ENCODE peak calls at places on chromosomes 13 and 19, in seven cellular contexts. V is adrenal gland, L is neuronal stem cell, E is mucosa of descending colon, F is spleen, P is hepatocyte, X is uterus. W is an unnamed sample. For H3K36me3 and H3K4me1, the result is how much of the 10 kb centered on the place peaks cover.

GRCh38 chr13:21871919-21872318 is 201.0 kb downstream of the FGF9 start:
- DNase-seq in X (no peak), V (no peak), L (no peak), F (no peak), E (no peak), P (no peak), W (no peak)

GRCh38 chr13:20258208-20258962 is 26.3 kb upstream of the GJB6 start:
- DNase-seq in P (no peak), V (no peak), L (no peak), F (no peak), E (no peak), X (no peak), W (peak)

GRCh38 chr19:39937094-39937493 is 2.7 kb upstream of the FCGBP start:
- DNase-seq in P (no peak), F (no peak), E (no peak), L (no peak), V (no peak), X (no peak), W (no peak)

GRCh38 chr19:58001895-58002369 is 688 bp downstream of the ZNF606 start:
- DNase-seq in V (peak), L (no peak), E (no peak), F (no peak), P (no peak), X (no peak), W (peak)

GRCh38 chr13:51959773-51960172 is 51.5 kb downstream of the ATP7B start:
- DNase-seq in F (no peak), P (peak), V (no peak), X (no peak), L (no peak), E (peak), W (no peak)

GRCh38 chr13:52348081-52348480 is 57.9 kb downstream of the THSD1 start:
- DNase-seq in E (no peak), X (no peak), F (no peak), P (no peak), V (no peak), L (no peak), W (no peak)

GRCh38 chr13:93724187-93724586 is 497.6 kb downstream of the GPC6 start:
- DNase-seq in X (no peak), F (no peak), V (no peak), E (no peak), P (no peak), L (no peak), W (no peak)

GRCh38 chr19:55251296-55252081 is 7.3 kb downstream of the PPP6R1 start:
- DNase-seq in L (no peak), E (no peak), F (peak), P (no peak), X (no peak), V (no peak), W (peak)

GRCh38 chr19:18428837-18429674 is 8.9 kb downstream of the ISYNA1 start:
- DNase-seq in P (peak), X (peak), E (peak), L (peak), F (peak), V (peak), W (peak)

GRCh38 chr13:114099191-114099590 is 33.2 kb downstream of the RASA3 start:
- DNase-seq in E (peak), L (no peak), F (peak), V (peak), X (peak), P (peak), W (peak)

GRCh38 chr19:16025108-16026101 is 50.9 kb upstream of the TPM4 start:
- DNase-seq in X (no peak), L (no peak), V (peak), E (no peak), F (peak), P (peak), W (no peak)

GRCh38 chr19:49142866-49143335 is 12.3 kb downstream of the HRC start:
- DNase-seq in E (peak), V (peak), X (peak), F (peak), L (peak), P (peak), W (peak)

GRCh38 chr19:13684021-13684420 is 80.3 kb upstream of the MRI1 start:
- DNase-seq in E (no peak), F (no peak), L (no peak), X (no peak), V (no peak), P (no peak), W (no peak)

GRCh38 chr19:17081672-17082630 is 6.4 kb downstream of the MYO9B start:
- DNase-seq in P (no peak), L (no peak), E (no peak), F (peak), V (no peak), X (no peak), W (no peak)

GRCh38 chr13:112453207-112453829 is 77.2 kb downstream of the SPACA7 start:
- DNase-seq in P (no peak), V (peak), E (no peak), X (no peak), F (peak), L (no peak), W (no peak)

GRCh38 chr19:35717665-35718344 is at the start of gene KMT2B:
- DNase-seq in P (peak), E (no peak), V (no peak), X (peak), F (no peak), L (no peak), W (no peak)

GRCh38 chr13:98476106-98476505 is 100.8 kb downstream of the STK24 start:
- DNase-seq in E (no peak), V (no peak), F (no peak), P (no peak), L (no peak), X (no peak), W (no peak)

GRCh38 chr19:7417671-7418324 is 69.1 kb downstream of the ARHGEF18 start:
- DNase-seq in E (no peak), X (no peak), F (no peak), P (peak), V (no peak), L (no peak), W (no peak)

GRCh38 chr19:33797821-33798633 is 1.4 kb downstream of the KCTD15 start:
- DNase-seq in P (peak), F (no peak), X (peak), E (peak), V (no peak), L (peak), W (peak)

GRCh38 chr13:68509734-68510621 is 1279.8 kb upstream of the PCDH9 start:
- DNase-seq in F (no peak), V (no peak), E (no peak), P (no peak), X (no peak), L (no peak), W (no peak)

GRCh38 chr19:18861235-18861634 is 29.5 kb downstream of the UPF1 start:
- DNase-seq in P (no peak), X (no peak), V (no peak), F (peak), L (no peak), E (no peak), W (no peak)

GRCh38 chr13:24274452-24274971 is 34.9 kb upstream of the C1QTNF9 start:
- DNase-seq in V (peak), F (peak), E (no peak), X (no peak), L (no peak), P (no peak), W (no peak)

GRCh38 chr19:35346193-35347052 is 1.3 kb upstream of the FFAR1 start:
- DNase-seq in L (no peak), E (peak), X (no peak), P (no peak), V (peak), F (peak), W (no peak)

GRCh38 chr19:58086825-58087710 is 11.0 kb downstream of the ZSCAN18 start:
- DNase-seq in V (no peak), E (no peak), X (no peak), F (no peak), P (no peak), L (no peak), W (no peak)

GRCh38 chr13:113022391-113023216 is 53.6 kb downstream of the MCF2L start:
- DNase-seq in L (peak), F (no peak), X (no peak), E (no peak), V (no peak), P (peak), W (no peak)

GRCh38 chr13:65593298-65593874 is 1636.8 kb downstream of the PCDH9 start:
- DNase-seq in P (no peak), V (no peak), L (no peak), F (no peak), X (no peak), E (no peak), W (no peak)

GRCh38 chr13:108682714-108683113 is 53.3 kb downstream of the MYO16 start:
- DNase-seq in V (no peak), L (no peak), X (no peak), F (no peak), E (no peak), P (no peak), W (no peak)

GRCh38 chr13:93409001-93409400 is 182.4 kb downstream of the GPC6 start:
- DNase-seq in F (no peak), P (no peak), X (no peak), V (no peak), L (no peak), E (no peak), W (no peak)

GRCh38 chr13:77299587-77299986 is 27.3 kb downstream of the MYCBP2 start:
- DNase-seq in P (no peak), V (no peak), E (no peak), X (no peak), L (no peak), F (no peak), W (no peak)

GRCh38 chr13:86660090-86660489 is 860.9 kb upstream of the SLITRK6 start:
- DNase-seq in E (no peak), P (no peak), X (no peak), F (no peak), V (no peak), L (no peak), W (no peak)

GRCh38 chr19:55642153-55643002 is 1.1 kb upstream of the ZNF581 start:
- DNase-seq in X (no peak), L (no peak), E (peak), V (no peak), F (peak), P (no peak), W (peak)

GRCh38 chr13:72246396-72246795 is 379.4 kb upstream of the DACH1 start:
- DNase-seq in F (no peak), L (no peak), E (no peak), V (no peak), P (no peak), X (no peak), W (no peak)

GRCh38 chr13:93286047-93286446 is 59.4 kb downstream of the GPC6 start:
- DNase-seq in V (no peak), L (no peak), X (no peak), F (no peak), P (no peak), E (no peak), W (no peak)

GRCh38 chr19:7636691-7637373 is at the start of gene STXBP2:
- DNase-seq in P (peak), L (peak), E (peak), V (no peak), X (peak), F (peak), W (peak)

GRCh38 chr19:29878973-29879654 is 62.9 kb upstream of the URI1 start:
- DNase-seq in V (peak), P (no peak), E (no peak), L (no peak), F (peak), X (no peak), W (peak)

GRCh38 chr13:77300176-77301141 is 26.4 kb downstream of the MYCBP2 start:
- DNase-seq in X (no peak), V (no peak), F (no peak), L (no peak), E (no peak), P (peak), W (no peak)

GRCh38 chr19:34350161-34350561 is 14.8 kb upstream of the GPI start:
- DNase-seq in P (no peak), X (no peak), V (no peak), F (no peak), E (no peak), L (no peak), W (no peak)

GRCh38 chr13:20173121-20173746 is 12.4 kb upstream of the GJA3 start:
- DNase-seq in P (no peak), L (no peak), E (no peak), F (no peak), V (no peak), X (no peak), W (no peak)

GRCh38 chr19:41311613-41312012 is 1.6 kb downstream of the CCDC97 start:
- DNase-seq in V (no peak), E (no peak), P (no peak), X (no peak), F (no peak), L (no peak), W (no peak)

GRCh38 chr19:41309225-41310030 is 544 bp upstream of the CCDC97 start:
- DNase-seq in L (no peak), P (no peak), X (no peak), E (no peak), F (no peak), V (no peak), W (peak)

GRCh38 chr19:41308450-41309224 is 1.3 kb upstream of the CCDC97 start:
- DNase-seq in X (peak), V (peak), F (peak), P (peak), L (peak), E (peak), W (peak)

GRCh38 chr19:41310031-41310831 is at the start of gene CCDC97:
- DNase-seq in F (peak), V (peak), X (peak), E (peak), L (peak), P (peak), W (peak)

GRCh38 chr19:41311072-41311471 is 1.1 kb downstream of the CCDC97 start:
- DNase-seq in L (no peak), X (no peak), E (no peak), V (no peak), F (no peak), P (no peak), W (no peak)
- H3K36me3 ChIP-seq in L (half or more), X (under half), E (under half), V (under half), F (under half), P (under half), W (under half)

DNA sequence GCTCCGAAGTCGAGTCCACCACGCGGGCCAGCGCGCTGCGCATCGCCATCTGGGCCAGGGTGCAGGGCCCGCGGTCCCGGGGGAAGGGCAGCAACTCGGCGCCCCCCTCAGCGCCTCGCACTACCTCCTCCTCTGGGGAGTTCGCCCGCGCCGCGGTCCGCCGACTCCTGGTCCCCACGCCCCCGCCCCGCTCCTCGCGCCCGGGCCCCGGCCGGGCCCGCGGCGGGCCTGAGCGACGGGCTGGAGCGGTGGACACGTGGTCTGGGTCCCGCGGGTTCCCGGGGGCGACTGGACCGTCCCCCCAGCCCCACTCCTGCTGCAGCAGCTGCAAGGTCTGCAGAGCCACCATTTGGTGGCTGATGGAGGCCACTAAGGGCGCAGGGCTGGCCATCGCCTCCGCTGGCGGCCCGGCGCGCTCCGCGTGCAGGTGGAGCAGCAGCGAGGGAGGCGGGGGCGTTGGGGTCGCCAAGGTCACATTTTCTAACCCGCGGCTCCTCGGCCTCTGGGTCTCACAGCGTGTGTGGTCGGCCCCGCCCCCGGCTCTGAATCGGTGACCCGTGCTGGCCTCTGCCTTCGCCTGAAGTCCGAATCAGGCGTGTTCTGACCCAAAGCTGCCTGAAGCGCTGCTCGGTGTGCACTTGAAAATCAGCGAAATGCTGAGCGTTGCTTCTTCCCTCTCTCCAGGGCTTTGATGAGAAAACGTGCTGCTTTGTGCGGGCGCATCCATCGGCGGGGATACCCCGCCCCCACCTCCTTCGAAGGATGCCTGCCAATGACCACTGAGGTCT is at the start of gene DLEU7:
- DNase-seq in X (no peak), F (no peak), P (peak), L (peak), V (no peak), E (no peak), W (peak)
- H3K4me1 ChIP-seq in X (under half), F (under half), P (under half), L (under half), V (under half), E (under half), W (under half)

DNA sequence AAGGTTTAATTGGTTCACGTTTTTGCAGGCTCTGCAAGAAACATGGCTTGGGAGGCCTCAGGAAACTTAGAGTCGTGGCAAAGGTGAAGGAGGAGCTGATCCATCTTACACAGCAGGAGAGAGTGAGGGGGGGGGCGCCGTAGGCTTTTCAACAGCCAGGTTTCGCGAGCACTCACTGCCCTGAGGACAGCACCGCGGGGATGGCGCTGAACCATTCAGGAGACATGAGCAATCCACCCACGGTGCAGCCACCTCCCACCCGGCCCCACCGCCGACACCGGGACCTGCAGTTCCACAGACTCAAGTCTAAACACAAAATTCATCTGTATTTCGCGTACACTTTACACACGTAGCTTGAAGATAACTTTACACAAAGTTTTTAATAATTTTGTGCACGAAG is 73.6 kb downstream of the KDM4B start:
- DNase-seq in X (no peak), E (peak), P (no peak), F (peak), V (no peak), L (no peak), W (no peak)
- H3K36me3 ChIP-seq in X (under half), E (under half), P (under half), F (under half), V (under half), L (half or more), W (under half)

DNA sequence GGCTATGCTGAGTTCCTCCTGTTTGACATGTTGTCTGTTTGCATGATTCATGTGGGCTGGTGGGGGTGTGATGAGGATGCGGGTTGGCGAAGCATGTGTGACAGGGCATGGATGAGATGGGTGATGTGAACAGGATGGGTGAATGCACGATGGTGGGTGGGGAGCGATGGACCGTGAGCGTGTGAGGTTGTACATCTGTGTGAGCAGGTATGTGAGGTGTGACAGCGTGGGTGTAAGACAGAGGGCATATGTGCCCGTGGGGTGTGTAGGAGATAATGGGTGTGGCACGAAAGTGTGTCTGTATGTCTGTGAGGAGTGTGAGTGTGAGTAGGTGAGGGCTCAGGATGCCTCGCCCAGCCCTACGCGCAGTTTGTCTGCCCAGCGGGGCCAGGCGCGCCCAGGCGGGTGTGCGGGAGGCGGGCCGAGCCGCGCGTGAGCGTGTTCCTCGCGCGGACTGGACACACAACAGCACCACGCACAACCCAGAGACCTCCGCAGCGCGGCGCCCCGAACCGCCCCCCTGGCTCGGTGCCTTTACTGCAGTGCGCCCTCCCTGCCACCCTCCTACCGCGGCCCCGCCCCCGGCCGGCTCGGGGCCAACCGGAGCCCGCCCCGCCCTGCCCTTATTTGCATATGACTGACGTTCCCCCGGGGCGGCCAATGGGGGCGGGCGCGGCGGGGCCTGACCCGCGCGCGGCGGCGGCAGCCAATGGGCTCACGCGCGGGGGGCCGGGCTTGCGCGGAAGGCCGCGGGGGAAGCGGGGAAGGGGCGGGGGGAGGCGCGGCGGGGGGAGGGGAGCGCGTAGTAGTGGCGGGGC is 14.4 kb downstream of the CIC start:
- DNase-seq in L (peak), E (peak), F (peak), X (peak), V (peak), P (peak), W (peak)
- H3K4me1 ChIP-seq in L (under half), E (half or more), F (half or more), X (half or more), V (half or more), P (half or more), W (half or more)

GRCh38 chr13:110458594-110459365 is 102.7 kb downstream of the RAB20 start:
- DNase-seq in L (no peak), F (peak), P (no peak), V (no peak), E (no peak), X (no peak), W (no peak)
- H3K36me3 ChIP-seq in L (half or more), F (under half), P (under half), V (under half), E (under half), X (under half), W (under half)

GRCh38 chr13:80572308-80572676 is 231.4 kb upstream of the SPRY2 start:
- DNase-seq in F (no peak), X (no peak), L (no peak), E (no peak), V (no peak), P (no peak), W (no peak)
- H3K4me1 ChIP-seq in F (under half), X (under half), L (under half), E (under half), V (under half), P (under half), W (under half)

DNA sequence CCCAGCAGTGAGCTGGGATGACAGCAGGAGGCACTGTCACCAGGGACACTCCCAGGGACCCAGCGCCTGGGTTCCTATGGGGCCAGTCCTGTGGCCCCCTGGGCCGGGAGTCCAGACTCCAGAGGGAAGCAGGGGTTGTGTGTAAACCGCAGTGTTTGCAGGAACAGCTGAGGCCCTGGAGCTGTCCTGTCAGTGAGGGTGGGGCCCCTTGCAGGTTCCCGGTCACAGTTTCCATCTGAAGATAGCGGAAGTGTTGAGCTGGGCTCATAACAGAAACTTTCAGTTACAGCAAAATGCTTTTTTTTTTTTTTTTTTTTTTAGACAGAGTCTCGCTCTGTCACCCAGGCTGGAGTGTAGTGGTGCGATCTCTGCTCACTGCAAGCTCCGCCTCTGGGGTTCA is 17.7 kb upstream of the CSNK1G2 start:
- DNase-seq in L (no peak), E (no peak), V (no peak), X (no peak), F (no peak), P (no peak), W (no peak)
- H3K36me3 ChIP-seq in L (half or more), E (under half), V (under half), X (under half), F (under half), P (under half), W (under half)

GRCh38 chr19:5635427-5635826 is 12.5 kb downstream of the SAFB start:
- DNase-seq in L (no peak), F (peak), X (no peak), P (no peak), V (peak), E (no peak), W (no peak)
- H3K4me1 ChIP-seq in L (under half), F (under half), X (under half), P (under half), V (half or more), E (under half), W (under half)

GRCh38 chr19:28687296-28687695 is 525.7 kb downstream of the UQCRFS1 start:
- DNase-seq in V (no peak), L (no peak), P (no peak), X (no peak), F (no peak), E (no peak), W (no peak)
- H3K36me3 ChIP-seq in V (under half), L (under half), P (under half), X (under half), F (under half), E (under half), W (under half)